ENCODE peak calls at places on chromosomes 5 and 9, in five cellular contexts. K is OCI-LY7; Q is H54; A is CD8-positive, alpha-beta T cell; M is activated CD4-positive, alpha-beta T cell treated with anti-CD3 and anti-CD28 coated beads, Interleukin-2, amount 50 U/mL, for 1 hour. D is an unnamed sample.

GRCh38 chr5:132099073-132099748 is 25.6 kb downstream of the CSF2 start:
- DNase-seq in K (no peak), M (peak; percentile 31), A (no peak), Q (no peak), D (peak; percentile 88)

GRCh38 chr5:167030500-167031120 is 1260.8 kb upstream of the WWC1 start:
- DNase-seq in A (no peak), Q (no peak), M (no peak), K (no peak), D (no peak)

GRCh38 chr5:174190073-174190675 is 144.7 kb downstream of the NSG2 start:
- DNase-seq in A (no peak), K (no peak), Q (no peak), M (no peak), D (no peak)

GRCh38 chr9:98908897-98909634 is 34.6 kb upstream of the COL15A1 start:
- DNase-seq in Q (no peak), A (no peak), K (no peak), M (no peak), D (no peak)

GRCh38 chr9:130483281-130483949 is 38.7 kb downstream of the ASS1 start:
- DNase-seq in Q (no peak), M (no peak), A (no peak), K (no peak), D (no peak)

GRCh38 chr9:114098021-114098659 is 952 bp downstream of the KIF12 start:
- DNase-seq in K (no peak), A (no peak), M (no peak), Q (no peak), D (no peak)

GRCh38 chr5:133891390-133891789 is 77.0 kb downstream of the C5orf15 start:
- DNase-seq in A (no peak), M (no peak), Q (no peak), K (no peak), D (no peak)

GRCh38 chr5:88142801-88143692 is 125.6 kb downstream of the TMEM161B start:
- DNase-seq in M (no peak), Q (no peak), K (no peak), A (no peak), D (no peak)

GRCh38 chr9:109315889-109316640 is 4.8 kb downstream of the EPB41L4B start:
- DNase-seq in A (no peak), K (no peak), M (no peak), Q (peak; percentile 92), D (no peak)

GRCh38 chr9:125131778-125132177 is 11.6 kb downstream of the SCAI start:
- DNase-seq in A (no peak), Q (no peak), K (no peak), M (no peak), D (no peak)

GRCh38 chr9:137649553-137649952 is 30.7 kb downstream of the EHMT1 start:
- DNase-seq in M (no peak), A (no peak), Q (no peak), K (no peak), D (no peak)

GRCh38 chr5:163622796-163623195 is 117.4 kb downstream of the MAT2B start:
- DNase-seq in A (no peak), K (no peak), Q (no peak), M (no peak), D (no peak)

GRCh38 chr5:127025507-127025906 is 4.9 kb downstream of the MARCHF3 start:
- DNase-seq in Q (no peak), M (no peak), A (no peak), K (no peak), D (no peak)

GRCh38 chr9:116566677-116567488 is 120.2 kb upstream of the TRIM32 start:
- DNase-seq in M (no peak), Q (no peak), K (no peak), A (no peak), D (no peak)

GRCh38 chr5:138448481-138449398 is 9.9 kb downstream of the REEP2 start:
- DNase-seq in K (no peak), A (no peak), M (no peak), Q (peak; percentile 68), D (peak; percentile 15)

GRCh38 chr5:96066386-96066719 is 104.7 kb upstream of the ELL2 start:
- DNase-seq in Q (no peak), A (no peak), K (no peak), M (no peak), D (peak; percentile 13)

GRCh38 chr9:111896942-111897830 is 572 bp downstream of the UGCG start:
- DNase-seq in K (no peak), M (peak; percentile 49), Q (no peak), A (no peak), D (no peak)

GRCh38 chr9:113705938-113706519 is 170.1 kb upstream of the ZNF618 start:
- DNase-seq in K (no peak), Q (no peak), A (no peak), M (no peak), D (no peak)

D was measured in GM12865.